ENCODE peak calls at places on chromosomes 1 and 21, in six cellular contexts. T is left lung, C is psoas muscle, R is left ventricle myocardium inferior, S is stomach, W is Peyer's patch. Q is an unnamed sample. For H3K9me3, the result is how much of the 10 kb centered on the place peaks cover.

GRCh38 chr21:41431788-41432548 is 5.9 kb downstream of the MX1 start:
- DNase-seq in C (no peak), T (no peak), W (peak), R (no peak), S (no peak), Q (no peak)

GRCh38 chr21:42218836-42219605 is at the start of gene ABCG1:
- DNase-seq in W (peak), T (peak), S (peak), R (peak), C (peak), Q (no peak)

GRCh38 chr1:36843027-36843426 is 191.3 kb downstream of the GRIK3 start:
- DNase-seq in R (no peak), C (no peak), T (no peak), S (no peak), W (no peak), Q (no peak)

GRCh38 chr1:207327994-207328393 is 6.5 kb downstream of the CD55 start:
- DNase-seq in T (no peak), S (no peak), R (no peak), W (no peak), C (no peak), Q (no peak)

GRCh38 chr1:192869308-192869940 is 60.6 kb downstream of the RGS2 start:
- DNase-seq in S (no peak), R (no peak), C (no peak), W (no peak), T (no peak), Q (no peak)

GRCh38 chr1:16153999-16154673 is 1.7 kb downstream of the EPHA2 start:
- DNase-seq in W (no peak), R (no peak), T (no peak), S (no peak), C (no peak), Q (no peak)

GRCh38 chr1:219173758-219174671 is at the start of gene LYPLAL1:
- DNase-seq in W (peak), C (peak), S (peak), T (peak), R (peak), Q (peak)

GRCh38 chr21:44780767-44781459 is 20.7 kb downstream of the UBE2G2 start:
- DNase-seq in R (no peak), S (no peak), W (no peak), C (no peak), T (peak), Q (peak)

GRCh38 chr1:239125888-239126287 is 260.5 kb upstream of the CHRM3 start:
- DNase-seq in C (no peak), T (no peak), W (no peak), R (no peak), S (no peak), Q (no peak)

GRCh38 chr1:1535989-1536937 is 4.2 kb downstream of the TMEM240 start:
- DNase-seq in C (no peak), S (no peak), T (no peak), R (no peak), W (no peak), Q (no peak)

GRCh38 chr1:229253170-229253974 is 17.5 kb upstream of the RAB4A start:
- DNase-seq in S (no peak), R (no peak), C (no peak), T (no peak), W (no peak), Q (no peak)
- H3K4me3 ChIP-seq in S (no peak), R (no peak), C (no peak), T (no peak), W (no peak), Q (no peak)

GRCh38 chr1:81351864-81352263 is 448.9 kb upstream of the ADGRL2 start:
- DNase-seq in T (no peak), S (no peak), C (no peak), R (no peak), W (no peak), Q (no peak)
- H3K9me3 ChIP-seq in T (under half), S (under half), C (under half), R (under half), W (under half), Q (under half)

GRCh38 chr1:20366766-20367602 is 76.3 kb downstream of the VWA5B1 start:
- DNase-seq in R (peak), C (peak), W (no peak), S (no peak), T (no peak), Q (no peak)
- H3K4me3 ChIP-seq in R (peak), C (peak), W (no peak), S (peak), T (no peak), Q (peak)

GRCh38 chr1:2815551-2815950 is 14.1 kb upstream of the TTC34 start:
- DNase-seq in C (peak), W (no peak), S (no peak), T (no peak), R (no peak), Q (no peak)

GRCh38 chr1:2814511-2815075 is 13.1 kb upstream of the TTC34 start:
- DNase-seq in S (no peak), W (no peak), R (no peak), C (peak), T (no peak), Q (no peak)

GRCh38 chr1:2817784-2818564 is 16.5 kb upstream of the TTC34 start:
- DNase-seq in R (no peak), T (no peak), S (no peak), C (peak), W (no peak), Q (no peak)

GRCh38 chr1:2819429-2819828 is 17.9 kb upstream of the TTC34 start:
- DNase-seq in R (no peak), S (no peak), C (peak), W (no peak), T (no peak), Q (no peak)

GRCh38 chr1:2816786-2817185 is 15.3 kb upstream of the TTC34 start:
- DNase-seq in W (no peak), S (no peak), C (peak), T (no peak), R (no peak), Q (no peak)
- H3K9me3 ChIP-seq in W (under half), S (under half), C (under half), T (under half), R (under half), Q (under half)

DNA sequence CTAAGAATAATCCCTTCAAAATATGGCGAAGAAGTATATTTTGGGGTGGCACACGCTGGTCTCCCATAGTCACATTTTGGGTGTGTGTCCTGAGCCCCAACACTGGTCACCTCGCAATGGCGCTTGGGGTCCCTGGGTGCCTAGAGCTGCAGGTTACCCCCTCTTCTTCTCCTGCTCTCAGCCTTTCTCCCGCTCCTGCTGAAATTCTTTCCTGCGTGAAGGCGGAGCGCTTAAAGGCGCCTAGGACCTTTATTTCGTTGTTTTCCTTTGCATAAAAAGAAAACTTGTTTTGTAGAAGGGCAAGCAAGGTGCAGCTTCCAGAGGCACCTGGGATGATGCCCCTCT is 339 bp upstream of the PIK3CD start:
- DNase-seq in T (no peak), W (no peak), R (no peak), C (no peak), S (no peak), Q (no peak)
- H3K4me3 ChIP-seq in T (peak), W (peak), R (peak), C (peak), S (peak), Q (peak)

GRCh38 chr1:11501906-11502485 is 23.0 kb downstream of the DISP3 start:
- DNase-seq in R (no peak), W (no peak), T (no peak), S (no peak), C (no peak), Q (no peak)
- H3K9me3 ChIP-seq in R (under half), W (under half), T (under half), S (under half), C (under half), Q (under half)

DNA sequence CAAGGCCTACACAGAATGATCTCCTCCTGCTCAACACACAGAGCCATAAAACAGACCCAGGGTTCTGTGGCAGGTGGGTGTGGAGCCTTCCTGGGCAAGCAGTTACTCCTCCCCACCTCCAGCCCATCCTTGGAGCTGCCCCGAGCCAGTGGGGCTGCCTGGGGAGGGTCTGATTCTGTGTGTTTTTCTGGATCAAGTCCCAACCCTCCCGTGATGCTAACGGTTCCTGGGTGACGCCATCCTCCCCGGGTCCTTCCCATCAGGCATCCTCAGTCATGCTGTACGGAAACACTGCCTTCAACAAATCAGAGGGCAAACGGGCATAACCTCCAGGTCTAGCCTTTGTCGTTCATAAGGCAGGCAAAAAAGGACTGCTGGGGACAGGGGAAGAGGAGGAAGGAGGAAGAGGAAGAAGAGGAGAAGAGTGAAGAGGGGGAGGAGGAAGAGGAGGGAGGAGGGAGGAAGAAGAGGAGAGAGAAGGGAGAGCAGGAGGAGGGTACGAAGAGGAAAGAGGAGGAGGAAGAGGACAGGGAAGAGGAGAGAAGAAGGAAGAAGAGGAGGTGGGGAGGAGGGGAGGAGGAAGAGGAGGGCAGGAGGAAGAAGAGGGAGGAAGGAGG is 84.5 kb downstream of the ITPKB start:
- DNase-seq in C (peak), T (no peak), W (no peak), S (no peak), R (peak), Q (no peak)
- H3K4me3 ChIP-seq in C (no peak), T (no peak), W (no peak), S (no peak), R (no peak), Q (no peak)

GRCh38 chr1:237811633-237812032 is 79.1 kb downstream of the ZP4 start:
- DNase-seq in C (no peak), R (no peak), S (no peak), W (no peak), T (no peak), Q (no peak)
- H3K9me3 ChIP-seq in C (under half), R (under half), S (under half), W (under half), T (under half), Q (under half)

GRCh38 chr1:170670751-170671628 is 7.1 kb downstream of the PRRX1 start:
- DNase-seq in W (no peak), S (no peak), R (peak), T (peak), C (peak), Q (no peak)

GRCh38 chr1:170669036-170669435 is 5.1 kb downstream of the PRRX1 start:
- DNase-seq in R (no peak), W (no peak), S (no peak), C (no peak), T (no peak), Q (no peak)

GRCh38 chr1:170666661-170667060 is 2.7 kb downstream of the PRRX1 start:
- DNase-seq in C (peak), R (no peak), W (no peak), S (no peak), T (no peak), Q (no peak)

GRCh38 chr1:170669586-170670332 is 5.8 kb downstream of the PRRX1 start:
- DNase-seq in W (no peak), S (no peak), C (no peak), T (no peak), R (no peak), Q (no peak)

DNA sequence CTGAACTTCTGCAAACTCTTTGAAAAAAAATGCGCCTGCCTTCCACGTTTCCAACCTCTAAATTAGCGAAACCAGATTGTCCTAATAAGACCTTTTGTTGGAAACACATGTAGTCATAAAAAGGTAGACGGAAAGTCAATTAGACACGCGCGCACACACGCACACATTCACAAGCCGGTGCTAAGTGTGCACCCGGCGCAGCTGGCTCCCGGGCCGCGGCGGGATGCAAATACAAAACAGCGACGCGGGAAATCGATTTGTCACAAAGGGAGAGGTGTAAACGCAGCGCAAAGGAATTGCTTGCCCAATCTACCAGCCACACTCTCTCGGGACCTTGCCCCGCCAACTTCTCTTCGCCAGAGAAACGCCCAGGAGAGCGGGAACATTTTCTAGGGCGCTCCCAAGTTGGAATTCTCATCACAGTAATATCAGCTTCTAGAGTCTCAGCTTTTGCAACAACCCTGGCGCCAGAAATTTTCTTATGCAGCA is 4.4 kb downstream of the PRRX1 start:
- DNase-seq in W (no peak), T (no peak), S (no peak), R (no peak), C (peak), Q (no peak)
- H3K4me3 ChIP-seq in W (no peak), T (no peak), S (no peak), R (peak), C (peak), Q (no peak)